ENCODE peak calls at places on chromosomes 12 and 14, in five cellular contexts. D, L, Y, M and U are unnamed samples.

GRCh38 chr12:123761841-123762714 is at the start of gene DNAH10:
- DNase-seq in D (peak), M (no peak), Y (no peak), L (peak), U (peak)

GRCh38 chr12:62217466-62218194 is 42.6 kb upstream of the USP15 start:
- DNase-seq in Y (no peak), M (no peak), D (no peak), L (no peak), U (no peak)

GRCh38 chr12:107320031-107320928 is 226.9 kb upstream of the CRY1 start:
- DNase-seq in M (no peak), L (peak), Y (no peak), D (peak), U (peak)

GRCh38 chr14:83419420-83419819 is 1885.8 kb upstream of the SEL1L start:
- DNase-seq in L (peak), M (no peak), D (no peak), Y (no peak), U (peak)

GRCh38 chr12:40175489-40175888 is 49.3 kb upstream of the LRRK2 start:
- DNase-seq in Y (no peak), M (no peak), D (no peak), L (no peak), U (no peak)

GRCh38 chr12:6735448-6736191 is 11.8 kb downstream of the COPS7A start:
- DNase-seq in L (peak), M (peak), D (peak), Y (peak), U (peak)

GRCh38 chr14:93234798-93235197 is 27.7 kb downstream of the UBR7 start:
- DNase-seq in D (no peak), L (no peak), M (no peak), Y (no peak), U (no peak)

GRCh38 chr12:58529114-58529665 is 391.1 kb downstream of the LRIG3 start:
- DNase-seq in Y (no peak), L (peak), M (no peak), D (no peak), U (no peak)

GRCh38 chr12:128930591-128930990 is 77.3 kb downstream of the GLT1D1 start:
- DNase-seq in L (no peak), Y (no peak), D (no peak), M (no peak), U (no peak)

GRCh38 chr14:102507891-102508312 is 1.7 kb downstream of the ANKRD9 start:
- DNase-seq in D (no peak), M (no peak), Y (no peak), L (no peak), U (no peak)

GRCh38 chr12:95173392-95174251 is 43.6 kb downstream of the FGD6 start:
- DNase-seq in M (peak), Y (peak), L (peak), D (peak), U (peak)

GRCh38 chr12:56079729-56080555 is at the start of gene ERBB3:
- DNase-seq in D (peak), Y (peak), L (peak), M (peak), U (peak)

GRCh38 chr12:113228394-113229028 is 7.2 kb downstream of the TPCN1 start:
- DNase-seq in D (no peak), L (no peak), Y (no peak), M (no peak), U (no peak)

GRCh38 chr12:26010293-26010821 is 51.9 kb downstream of the RASSF8 start:
- DNase-seq in L (peak), M (no peak), Y (no peak), D (no peak), U (no peak)

GRCh38 chr14:68312884-68313725 is 479.8 kb downstream of the ZFP36L1 start:
- DNase-seq in L (no peak), M (no peak), D (no peak), Y (no peak), U (no peak)

GRCh38 chr14:42927313-42927712 is 1320.6 kb downstream of the LRFN5 start:
- DNase-seq in Y (no peak), L (no peak), M (no peak), D (no peak), U (no peak)

GRCh38 chr14:51643137-51643536 is 8.6 kb upstream of the FRMD6 start:
- DNase-seq in L (no peak), Y (no peak), D (no peak), M (no peak), U (no peak)

GRCh38 chr14:69092840-69093422 is 60.0 kb downstream of the DCAF5 start:
- DNase-seq in M (no peak), Y (no peak), D (no peak), L (no peak), U (no peak)

GRCh38 chr12:132925597-132926416 is 30.3 kb downstream of the ZNF605 start:
- DNase-seq in M (no peak), Y (no peak), L (no peak), D (no peak), U (no peak)

GRCh38 chr14:78921856-78922255 is 751.7 kb downstream of the NRXN3 start:
- DNase-seq in D (no peak), M (no peak), Y (no peak), L (peak), U (no peak)

GRCh38 chr14:37139710-37140109 is 32.7 kb downstream of the SLC25A21 start:
- DNase-seq in Y (no peak), M (no peak), D (no peak), L (no peak), U (no peak)

GRCh38 chr14:97107070-97107469 is 309.9 kb downstream of the VRK1 start:
- DNase-seq in D (no peak), L (no peak), M (no peak), Y (no peak), U (no peak)

GRCh38 chr14:101980700-101981099 is 16.3 kb downstream of the DYNC1H1 start:
- DNase-seq in M (no peak), D (peak), L (peak), Y (peak), U (peak)

GRCh38 chr14:104290058-104290667 is 151.8 kb downstream of the KIF26A start:
- DNase-seq in M (no peak), D (no peak), Y (no peak), L (no peak), U (no peak)

GRCh38 chr12:113155641-113156040 is 6.1 kb downstream of the CFAP73 start:
- DNase-seq in D (no peak), M (no peak), Y (no peak), L (no peak), U (no peak)

GRCh38 chr14:48584031-48584430 is 908.6 kb upstream of the MDGA2 start:
- DNase-seq in Y (no peak), M (no peak), L (no peak), D (no peak), U (no peak)

GRCh38 chr14:80872645-80873044 is 68.9 kb downstream of the CEP128 start:
- DNase-seq in Y (no peak), L (peak), D (no peak), M (no peak), U (no peak)

GRCh38 chr12:130425698-130426245 is 88.1 kb downstream of the PIWIL1 start:
- DNase-seq in Y (no peak), D (peak), M (no peak), L (no peak), U (peak)

DNA sequence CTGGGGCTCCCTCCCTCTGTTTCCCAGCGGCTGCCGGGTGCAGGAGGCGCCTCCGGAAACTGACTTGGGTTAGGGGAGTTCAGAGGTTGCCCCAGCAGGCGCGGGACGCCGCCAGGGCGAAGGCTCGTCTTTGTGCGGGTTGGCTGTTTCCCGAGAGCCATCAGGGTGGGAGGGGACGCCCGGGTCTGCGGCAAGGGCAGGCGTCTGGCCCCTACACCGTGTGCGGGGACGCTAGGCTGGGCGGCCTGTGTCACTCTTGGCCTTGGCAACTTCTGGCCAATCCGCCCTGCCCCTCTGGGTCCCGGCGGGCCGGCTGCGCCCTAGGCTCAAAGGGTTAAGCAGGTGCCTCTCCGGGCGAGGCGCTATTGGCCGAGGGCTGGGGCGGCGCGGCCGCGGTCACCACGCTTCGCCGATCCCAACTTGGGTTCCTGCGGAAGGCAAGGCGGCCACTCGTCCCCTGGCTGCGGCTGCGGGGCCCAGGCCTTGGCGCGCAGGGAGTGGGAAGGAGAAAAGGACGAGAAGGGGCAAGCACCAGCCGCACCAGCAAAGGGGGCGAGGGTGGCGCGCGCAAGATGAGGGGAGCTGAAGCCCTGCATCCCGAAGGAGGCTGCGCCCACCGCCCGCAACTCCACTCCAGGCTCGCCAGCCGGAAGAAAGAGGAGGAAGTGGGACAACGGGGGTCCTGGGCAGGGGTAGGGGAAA is 5.6 kb upstream of the NPAS3 start:
- DNase-seq in L (no peak), D (no peak), Y (no peak), M (no peak), U (peak)
- H3K4me3 ChIP-seq in L (no peak), D (peak), Y (peak), M (no peak), U (no peak)

GRCh38 chr14:55102141-55102547 is 26.9 kb upstream of the LGALS3 start:
- DNase-seq in D (peak), L (peak), M (no peak), Y (peak), U (peak)
- TF ChIP-seq POLR2AphosphoS5 in D (peak), L (peak), M (no peak), Y (peak), U (peak)

DNA sequence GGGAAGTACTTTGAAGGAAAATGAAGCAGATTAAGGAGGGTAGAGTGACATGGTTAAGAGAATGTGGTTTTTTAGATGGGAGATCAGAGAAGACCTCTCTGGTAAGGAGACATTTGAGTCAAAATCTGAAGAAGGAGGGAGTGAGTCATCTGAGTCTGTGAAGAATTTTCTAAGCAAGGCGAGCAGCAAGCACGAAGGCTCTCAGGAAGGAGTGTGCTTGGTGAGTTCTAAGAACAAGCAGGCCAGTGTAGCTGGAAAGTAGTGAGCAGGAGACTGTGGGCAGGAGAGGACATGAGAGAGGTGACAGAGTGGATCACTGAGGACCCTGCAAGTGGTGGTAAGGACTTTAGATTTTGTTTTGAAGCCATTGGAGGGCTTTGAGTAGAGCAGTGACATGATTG is 76.3 kb upstream of the FUT8 start:
- DNase-seq in D (no peak), Y (no peak), M (no peak), L (no peak), U (peak)
- TF ChIP-seq POLR2A in D (no peak), Y (no peak), M (no peak), L (no peak), U (no peak)

DNA sequence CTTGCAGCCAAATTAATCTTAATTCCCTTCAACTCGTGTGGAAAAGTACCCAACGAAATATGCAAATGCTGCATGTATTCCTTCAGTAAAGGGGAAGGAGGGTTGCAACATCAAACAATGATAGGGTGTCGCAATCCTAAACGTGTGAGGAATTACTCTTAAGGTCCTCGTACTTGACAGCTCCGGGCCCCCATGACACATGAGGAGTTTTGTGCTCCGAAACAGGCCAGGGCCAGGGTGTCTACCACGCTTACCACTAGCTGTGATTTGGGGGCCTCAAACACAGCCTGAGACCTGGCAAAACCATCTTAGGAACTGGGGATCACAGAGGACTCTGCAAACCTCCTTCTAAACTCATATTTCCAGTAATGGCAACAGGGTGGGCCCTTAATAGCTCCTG is 20.4 kb downstream of the FOS start:
- DNase-seq in Y (no peak), M (no peak), L (no peak), D (peak), U (no peak)
- H3K4me3 ChIP-seq in Y (no peak), M (no peak), L (no peak), D (no peak), U (peak)

GRCh38 chr14:34379809-34380147 is 82.3 kb downstream of the SPTSSA start:
- DNase-seq in L (no peak), M (no peak), Y (no peak), D (no peak), U (no peak)

GRCh38 chr14:34372766-34373165 is 89.3 kb downstream of the SPTSSA start:
- DNase-seq in M (no peak), D (no peak), Y (no peak), L (no peak), U (no peak)

GRCh38 chr14:34380446-34380845 is 81.6 kb downstream of the SPTSSA start:
- DNase-seq in D (no peak), L (no peak), M (no peak), Y (no peak), U (no peak)

GRCh38 chr14:34376868-34377267 is 85.2 kb downstream of the SPTSSA start:
- DNase-seq in M (no peak), D (no peak), L (no peak), Y (no peak), U (no peak)

DNA sequence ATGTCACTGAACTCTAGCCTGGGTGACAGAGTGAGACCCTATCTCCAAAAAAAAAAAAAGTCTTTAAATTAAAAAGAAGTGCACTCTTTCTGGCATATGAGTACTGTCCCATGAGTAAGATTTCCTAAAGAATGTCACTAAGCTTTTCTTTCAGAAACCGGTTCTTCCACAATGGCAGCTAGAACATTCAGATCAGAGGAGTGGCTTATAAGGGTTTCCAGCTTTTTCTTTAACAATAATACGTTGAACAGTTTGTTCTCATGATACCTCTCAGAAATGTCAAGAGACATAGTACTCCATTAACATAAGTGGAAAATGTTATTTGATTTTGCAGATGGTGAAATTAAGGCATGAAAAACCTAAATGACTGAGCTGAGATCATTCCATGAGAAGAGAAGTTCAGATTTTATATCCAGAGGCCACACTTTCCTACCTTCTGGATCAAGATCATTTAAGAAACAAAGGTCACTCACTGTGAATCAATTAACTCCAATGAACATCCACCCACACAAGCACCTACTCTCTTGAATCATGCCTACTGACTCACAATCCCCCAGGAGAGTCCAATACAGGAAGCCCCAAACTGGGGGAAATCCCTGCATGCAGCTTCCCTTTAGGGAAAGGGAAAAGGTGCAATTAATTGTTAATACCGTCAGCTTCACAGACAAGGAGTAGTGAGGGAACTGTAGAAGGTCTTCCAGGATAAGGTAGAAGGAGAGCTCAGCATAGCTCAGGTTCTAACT is 86.9 kb downstream of the SPTSSA start:
- DNase-seq in L (no peak), M (no peak), D (peak), Y (no peak), U (peak)
- TF ChIP-seq POLR2AphosphoS5 in L (no peak), M (no peak), D (no peak), Y (no peak), U (peak)